ENCODE peak calls at places on chromosomes 11 and 22, in four cellular contexts. S, A, H and P are unnamed samples.

GRCh38 chr11:1397146-1397861 is 7.6 kb downstream of the BRSK2 start:
- DNase-seq in A (no peak), H (no peak), S (no peak), P (no peak)

GRCh38 chr11:116691779-116692178 is 81.0 kb downstream of the BUD13 start:
- DNase-seq in S (peak; percentile 35), A (peak; percentile 82), H (peak; percentile 49), P (peak; percentile 67)

GRCh38 chr22:22565991-22566390 is 6.9 kb upstream of the PRAME start:
- DNase-seq in A (no peak), S (peak; percentile 61), H (no peak), P (no peak)

GRCh38 chr11:46363455-46363920 is 16.2 kb downstream of the DGKZ start:
- DNase-seq in H (no peak), A (peak; percentile 60), S (no peak), P (peak; percentile 87)

GRCh38 chr11:66834943-66835342 is 8.3 kb upstream of the RCE1 start:
- DNase-seq in A (no peak), H (no peak), S (no peak), P (no peak)

GRCh38 chr11:11347583-11347982 is 5.5 kb downstream of the CSNK2A3 start:
- DNase-seq in A (no peak), H (no peak), S (peak; percentile 18), P (no peak)

GRCh38 chr11:131713529-131714134 is 343.2 kb downstream of the NTM start:
- DNase-seq in H (no peak), S (no peak), A (no peak), P (no peak)

GRCh38 chr11:128026596-128026995 is 560.8 kb downstream of the ETS1 start:
- DNase-seq in S (peak; percentile 95), H (no peak), A (no peak), P (no peak)

GRCh38 chr22:41969110-41969646 is at the start of gene SEPTIN3:
- DNase-seq in H (no peak), A (peak; percentile 23), S (no peak), P (peak; percentile 26)

GRCh38 chr11:66119348-66120133 is 49.5 kb downstream of the PACS1 start:
- DNase-seq in S (peak; percentile 92), H (no peak), A (no peak), P (no peak)

GRCh38 chr22:44375451-44375850 is 62.7 kb upstream of the SHISAL1 start:
- DNase-seq in A (no peak), S (no peak), H (no peak), P (no peak)

GRCh38 chr11:114171257-114172054 is 111.9 kb downstream of the ZBTB16 start:
- DNase-seq in A (peak; percentile 75), S (peak; percentile 54), H (no peak), P (peak; percentile 84)

GRCh38 chr22:44723801-44724200 is 21.8 kb downstream of the PRR5 start:
- DNase-seq in S (peak; percentile 43), A (no peak), H (peak; percentile 52), P (no peak)

GRCh38 chr22:37898441-37899181 is 7.5 kb upstream of the MICALL1 start:
- DNase-seq in A (no peak), H (no peak), S (peak; percentile 38), P (no peak)

GRCh38 chr11:60700689-60701508 is 1.5 kb downstream of the MS4A8 start:
- DNase-seq in A (peak; percentile 30), H (peak; percentile 32), S (peak; percentile 7), P (peak; percentile 67)